ENCODE peak calls at places on chromosomes 6 and 20, in eight cellular contexts. U is OCI-LY7; W is left ventricle myocardium inferior; R is uterus; T is CD8-positive, alpha-beta T cell; Z is dorsolateral prefrontal cortex; G is GM12865; P is transverse colon. H is an unnamed sample.

GRCh38 chr6:165042912-165043311 is 266.5 kb downstream of the C6orf118 start:
- DNase-seq in W (no peak), T (no peak), P (no peak), U (no peak), Z (no peak), R (no peak), G (peak; percentile 3), H (no peak)

GRCh38 chr20:49276201-49276894 is 1.5 kb downstream of the ZNFX1 start:
- DNase-seq in R (no peak), U (peak; percentile 61), G (peak; percentile 64), Z (no peak), W (no peak), P (peak; percentile 14), T (no peak), H (no peak)

GRCh38 chr20:17955302-17955701 is 13.3 kb downstream of the SNX5 start:
- DNase-seq in P (no peak), R (no peak), W (no peak), T (no peak), U (no peak), G (no peak), Z (no peak), H (no peak)

GRCh38 chr6:136962661-136963060 is 40.6 kb downstream of the SLC35D3 start:
- DNase-seq in P (peak; percentile 52), U (no peak), Z (no peak), G (no peak), T (no peak), R (no peak), W (peak; percentile 28), H (no peak)

GRCh38 chr6:43021270-43022047 is at the start of gene RRP36:
- DNase-seq in P (peak; percentile 81), Z (peak; percentile 88), W (peak; percentile 81), U (peak; percentile 80), R (peak; percentile 79), T (no peak), G (peak; percentile 77), H (peak; percentile 78)

GRCh38 chr6:157669747-157670216 is 153.3 kb upstream of the SNX9 start:
- DNase-seq in P (peak; percentile 79), Z (peak; percentile 72), W (peak; percentile 87), G (no peak), R (peak; percentile 78), U (no peak), T (no peak), H (no peak)

GRCh38 chr6:170441316-170441715 is 111.8 kb downstream of the PSMB1 start:
- DNase-seq in G (no peak), Z (no peak), U (no peak), W (no peak), T (no peak), R (peak; percentile 12), P (no peak), H (no peak)

GRCh38 chr6:136526196-136526930 is 23.9 kb downstream of the MAP7 start:
- DNase-seq in R (peak; percentile 31), G (no peak), U (no peak), W (peak; percentile 22), Z (peak; percentile 88), T (no peak), P (no peak), H (no peak)

GRCh38 chr20:19211661-19212523 is 550 bp upstream of the SLC24A3 start:
- DNase-seq in Z (peak; percentile 52), T (no peak), G (no peak), R (peak; percentile 64), U (no peak), W (no peak), P (peak; percentile 19), H (peak; percentile 8)
- TF ChIP-seq CTCF in Z (peak; percentile 8), T (no peak), G (no peak), R (no peak), U (no peak), W (no peak), P (no peak), H (peak; percentile 8)

GRCh38 chr6:102679844-102680243 is 1286.3 kb downstream of the GRIK2 start:
- DNase-seq in G (no peak), T (no peak), R (no peak), Z (no peak), U (no peak), P (no peak), W (no peak), H (no peak)

GRCh38 chr6:102677225-102677624 is 1283.7 kb downstream of the GRIK2 start:
- DNase-seq in R (no peak), U (no peak), P (no peak), G (no peak), W (no peak), Z (no peak), T (no peak), H (no peak)

GRCh38 chr6:102680413-102680812 is 1286.9 kb downstream of the GRIK2 start:
- DNase-seq in T (no peak), U (no peak), G (no peak), Z (no peak), P (no peak), W (no peak), R (no peak), H (no peak)
- H3K4me3 ChIP-seq in T (no peak overlapping the region), U (no peak overlapping the region), G (no peak overlapping the region), Z (no peak overlapping the region), P (no peak overlapping the region), W (no peak overlapping the region), R (no peak overlapping the region), H (no peak overlapping the region)

DNA sequence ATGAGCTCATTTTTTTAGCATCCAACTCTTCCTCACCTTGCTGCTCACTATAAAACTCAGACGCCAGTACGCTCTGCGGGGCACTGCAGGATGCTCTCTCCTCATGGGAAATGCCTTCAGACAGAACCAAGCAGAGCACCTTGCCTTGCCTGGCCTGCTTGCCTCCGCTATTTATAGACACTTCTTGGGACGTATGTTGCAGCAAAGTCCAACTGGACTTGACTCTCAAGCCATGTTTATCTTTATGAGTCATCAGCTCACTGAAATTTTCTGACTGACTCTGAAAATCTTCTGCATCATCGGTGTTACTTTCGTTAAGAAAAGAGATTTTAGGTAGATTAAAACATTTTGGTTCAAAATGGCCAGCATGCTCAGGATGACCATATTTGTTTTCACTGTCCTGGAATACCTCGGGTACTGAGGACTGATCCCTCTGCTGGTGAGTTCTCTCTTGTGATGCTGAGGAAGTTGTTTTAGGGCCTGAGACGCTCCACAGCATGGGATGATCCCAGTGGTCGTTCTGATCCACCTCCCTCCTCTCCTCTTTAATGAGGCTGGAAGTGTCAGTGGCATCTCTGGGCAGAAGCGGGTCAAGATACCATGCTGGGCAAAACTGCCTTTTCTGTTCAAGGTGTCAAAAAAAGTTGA is 204.5 kb downstream of the KIF16B start:
- DNase-seq in G (no peak), P (no peak), W (no peak), U (no peak), Z (no peak), T (no peak), R (no peak), H (no peak)
- TF ChIP-seq CTCF in G (no peak), P (no peak), W (no peak), U (no peak), Z (no peak), T (no peak), R (no peak), H (no peak)

DNA sequence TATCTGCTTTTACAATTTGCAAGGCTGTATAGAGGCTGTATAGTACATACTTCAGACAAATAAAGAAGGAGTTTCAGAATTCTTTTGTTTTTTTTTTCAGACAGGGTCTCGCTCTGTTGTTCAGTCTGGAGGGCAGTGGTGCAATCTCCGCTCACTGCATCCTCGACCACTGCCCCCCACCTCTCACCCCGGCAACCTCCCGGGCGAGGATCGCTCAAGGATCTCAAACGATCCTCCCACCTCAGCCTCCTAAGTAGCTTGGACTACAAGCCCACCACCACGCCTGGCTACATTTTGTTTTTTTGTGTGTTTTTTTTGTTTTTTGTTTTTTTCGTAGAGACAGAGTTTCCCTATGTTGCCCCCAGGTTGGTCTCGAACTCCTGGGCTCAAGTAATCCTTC is 1.8 kb downstream of the FASTKD5 start:
- DNase-seq in W (no peak), Z (no peak), R (no peak), G (no peak), P (no peak), U (no peak), T (no peak), H (no peak)
- H3K4me3 ChIP-seq in W (peak overlapping the region; percentile 100), Z (peak overlapping the region; percentile 75), R (no peak overlapping the region), G (peak overlapping the region; percentile 90), P (no peak overlapping the region), U (peak overlapping the region; percentile 17), T (no peak overlapping the region), H (peak overlapping the region; percentile 97)

GRCh38 chr6:17012421-17013225 is 89.2 kb upstream of the STMND1 start:
- DNase-seq in U (no peak), T (no peak), Z (no peak), R (peak; percentile 27), G (no peak), P (peak; percentile 10), W (no peak), H (no peak)
- TF ChIP-seq CTCF in U (no peak), T (no peak), Z (peak; percentile 38), R (peak; percentile 20), G (no peak), P (no peak), W (peak; percentile 15), H (no peak)

GRCh38 chr6:53066874-53067273 is 1.7 kb downstream of the FBXO9 start:
- DNase-seq in T (no peak), U (no peak), G (no peak), R (no peak), W (no peak), Z (no peak), P (no peak), H (no peak)
- H3K4me3 ChIP-seq in T (no peak overlapping the region), U (peak overlapping the region; percentile 78), G (no peak overlapping the region), R (no peak overlapping the region), W (peak overlapping the region; percentile 78), Z (peak overlapping the region; percentile 98), P (no peak overlapping the region), H (no peak overlapping the region)

GRCh38 chr20:42313704-42314103 is 695.5 kb upstream of the CHD6 start:
- DNase-seq in R (no peak), U (no peak), W (no peak), P (no peak), G (no peak), Z (no peak), T (no peak), H (no peak)
- TF ChIP-seq CTCF in R (no peak), U (no peak), W (no peak), P (no peak), G (no peak), Z (no peak), T (no peak), H (no peak)

GRCh38 chr6:105317607-105318533 is 85.0 kb downstream of the PREP start:
- DNase-seq in Z (no peak), T (no peak), P (no peak), G (peak; percentile 17), W (no peak), U (peak; percentile 22), R (no peak), H (no peak)
- H3K4me3 ChIP-seq in Z (no peak overlapping the region), T (no peak overlapping the region), P (no peak overlapping the region), G (no peak overlapping the region), W (no peak overlapping the region), U (no peak overlapping the region), R (no peak overlapping the region), H (no peak overlapping the region)

DNA sequence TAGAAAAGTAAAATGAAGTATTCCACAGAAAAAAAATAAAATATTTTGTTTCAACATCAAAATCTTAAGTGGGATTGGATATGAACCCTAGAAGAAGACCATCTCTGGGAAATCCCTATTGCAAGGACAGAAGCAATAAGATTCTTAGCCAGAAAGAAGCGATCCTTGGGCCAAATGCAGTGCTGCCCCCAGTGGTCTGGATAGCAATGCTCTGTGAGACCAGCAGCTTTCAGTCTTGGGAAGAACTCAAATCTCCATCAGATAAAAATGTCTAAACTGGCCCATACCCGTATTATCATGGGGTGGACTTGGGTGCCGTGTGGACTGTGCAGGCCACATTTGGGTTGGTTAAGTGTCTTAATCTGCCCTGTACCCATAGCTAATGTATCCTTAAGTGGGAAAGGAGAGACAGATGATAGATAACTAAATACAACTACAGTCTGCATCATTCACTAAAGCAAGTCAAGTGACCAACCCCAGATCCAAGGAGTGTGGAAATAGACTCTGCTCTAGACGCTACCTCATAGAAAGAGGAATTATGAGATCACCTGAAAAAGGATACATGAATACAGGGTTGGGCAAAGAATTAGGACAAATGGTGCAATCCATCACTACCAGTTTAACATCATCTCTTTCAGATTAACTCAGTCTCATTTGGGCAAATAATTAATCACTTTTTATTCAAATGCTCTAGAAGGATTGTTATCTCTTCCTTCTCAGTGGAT is 38.9 kb upstream of the SNAP25 start:
- DNase-seq in G (no peak), U (no peak), Z (no peak), W (no peak), T (no peak), P (no peak), R (no peak), H (no peak)
- TF ChIP-seq CTCF in G (peak; percentile 24), U (peak; percentile 63), Z (peak; percentile 32), W (peak; percentile 29), T (no peak), P (no peak), R (no peak), H (peak; percentile 53)

H was measured in GM06990.